ENCODE peak calls at places on chromosomes 5 and 9, in seven cellular contexts. M is fibroblast of lung, Z is H9, W is esophagus squamous epithelium, K is RWPE1, L is tibial artery, O is epithelial cell of esophagus. V is an unnamed sample.
A peak's percentile ranks its signal among the peaks of the same experiment; 100 is the strongest.

GRCh38 chr9:127395491-127396252 is 1.3 kb upstream of the SLC2A8 start:
- DNase-seq in L (no peak), W (no peak), K (no peak), O (no peak), M (peak; percentile 2), Z (no peak), V (no peak)

GRCh38 chr5:32760091-32760509 is 49.0 kb downstream of the NPR3 start:
- DNase-seq in K (peak; percentile 20), Z (no peak), W (no peak), M (peak; percentile 92), L (no peak), O (peak; percentile 77), V (no peak)

GRCh38 chr5:117652640-117653280 is 1078.1 kb upstream of the SEMA6A start:
- DNase-seq in W (no peak), L (no peak), Z (no peak), K (no peak), M (no peak), O (no peak), V (no peak)

GRCh38 chr5:175889910-175890684 is 18.7 kb downstream of the CPLX2 start:
- DNase-seq in Z (no peak), W (no peak), M (peak; percentile 10), O (no peak), L (no peak), K (no peak), V (no peak)

GRCh38 chr5:178145965-178146820 is 7.5 kb downstream of the NHP2 start:
- DNase-seq in M (peak; percentile 23), W (no peak), Z (peak; percentile 91), K (peak; percentile 88), O (peak; percentile 99), L (no peak), V (peak; percentile 82)

GRCh38 chr5:139746691-139747582 is 48.7 kb upstream of the PSD2 start:
- DNase-seq in O (no peak), M (peak; percentile 50), L (peak; percentile 39), Z (peak; percentile 60), W (no peak), K (no peak), V (peak; percentile 81)

GRCh38 chr9:122261469-122261881 is 3.2 kb downstream of the RBM18 start:
- DNase-seq in M (peak; percentile 42), K (peak; percentile 32), L (peak; percentile 67), O (peak; percentile 59), Z (no peak), W (no peak), V (no peak)

GRCh38 chr9:5843450-5844249 is 10.7 kb upstream of the ERMP1 start:
- DNase-seq in K (no peak), Z (no peak), M (peak; percentile 35), L (no peak), O (no peak), W (no peak), V (no peak)

GRCh38 chr5:178699854-178700253 is 30.6 kb downstream of the ZNF354A start:
- DNase-seq in O (no peak), M (no peak), W (no peak), K (no peak), Z (no peak), L (no peak), V (no peak)

GRCh38 chr5:60636001-60636400 is 64.0 kb downstream of the DEPDC1B start:
- DNase-seq in L (no peak), M (peak; percentile 21), K (no peak), W (no peak), Z (no peak), O (no peak), V (no peak)

GRCh38 chr9:132114102-132114707 is 34.5 kb upstream of the MED27 start:
- DNase-seq in L (peak; percentile 33), M (peak; percentile 57), W (no peak), Z (peak; percentile 82), K (peak; percentile 78), O (peak; percentile 71), V (peak; percentile 48)

GRCh38 chr9:97474373-97474925 is 27.0 kb upstream of the TMOD1 start:
- DNase-seq in L (no peak), Z (no peak), O (no peak), M (peak; percentile 19), K (no peak), W (no peak), V (no peak)

GRCh38 chr9:35708146-35708545 is 18.4 kb upstream of the TPM2 start:
- DNase-seq in L (no peak), O (no peak), Z (no peak), K (no peak), W (no peak), M (no peak), V (no peak)

GRCh38 chr5:150015415-150015814 is 14.9 kb downstream of the HMGXB3 start:
- DNase-seq in K (no peak), O (no peak), Z (no peak), M (no peak), W (no peak), L (no peak), V (no peak)

GRCh38 chr5:13658761-13659160 is 285.7 kb downstream of the DNAH5 start:
- DNase-seq in Z (no peak), O (peak; percentile 94), W (no peak), L (no peak), K (peak; percentile 63), M (peak; percentile 4), V (no peak)

GRCh38 chr9:96441798-96442445 is 8.0 kb upstream of the HABP4 start:
- DNase-seq in W (no peak), O (peak; percentile 60), K (no peak), L (no peak), M (no peak), Z (no peak), V (peak; percentile 47)

GRCh38 chr9:37953204-37953774 is 49.4 kb upstream of the SLC25A51 start:
- DNase-seq in K (no peak), L (no peak), M (no peak), Z (no peak), W (no peak), O (no peak), V (no peak)

GRCh38 chr5:110572709-110573108 is 153.8 kb downstream of the TMEM232 start:
- DNase-seq in L (no peak), K (no peak), W (no peak), Z (no peak), O (no peak), M (no peak), V (no peak)

GRCh38 chr5:107418071-107418470 is 252.7 kb downstream of the EFNA5 start:
- DNase-seq in K (no peak), M (no peak), W (no peak), L (no peak), O (no peak), Z (no peak), V (no peak)

GRCh38 chr9:101469026-101469425 is 33.5 kb upstream of the ALDOB start:
- DNase-seq in L (no peak), M (peak; percentile 12), K (no peak), O (no peak), W (no peak), Z (no peak), V (no peak)

GRCh38 chr5:52856564-52856963 is 68.8 kb downstream of the ITGA1 start:
- DNase-seq in L (no peak), O (peak; percentile 38), Z (no peak), W (no peak), K (no peak), M (peak; percentile 56), V (no peak)

GRCh38 chr5:127133071-127133470 is 59.8 kb upstream of the C5orf63 start:
- DNase-seq in M (no peak), K (no peak), Z (no peak), L (no peak), W (no peak), O (no peak), V (no peak)

GRCh38 chr5:5316333-5316732 is 106.1 kb upstream of the ICE1 start:
- DNase-seq in W (no peak), Z (no peak), M (peak; percentile 94), K (no peak), O (no peak), L (no peak), V (no peak)

GRCh38 chr5:125874057-125874456 is 549.2 kb upstream of the GRAMD2B start:
- DNase-seq in L (no peak), M (no peak), K (no peak), W (no peak), Z (no peak), O (no peak), V (no peak)

GRCh38 chr5:125870271-125870670 is 552.9 kb upstream of the GRAMD2B start:
- DNase-seq in W (no peak), L (no peak), O (no peak), M (peak; percentile 58), Z (no peak), K (no peak), V (no peak)

GRCh38 chr5:125874717-125875116 is 548.5 kb upstream of the GRAMD2B start:
- DNase-seq in W (no peak), M (no peak), K (no peak), L (no peak), Z (no peak), O (peak; percentile 44), V (no peak)
- TF ChIP-seq CTCF in W (no peak), M (no peak), K (no peak), L (no peak), Z (no peak), O (peak; percentile 22), V (no peak)

GRCh38 chr5:140802781-140803271 is 2.0 kb downstream of the PCDHA3 start:
- DNase-seq in L (no peak), W (no peak), M (no peak), O (no peak), Z (no peak), K (no peak), V (no peak)

GRCh38 chr5:140801494-140801841 is 611 bp downstream of the PCDHA3 start:
- DNase-seq in K (no peak), W (no peak), Z (no peak), M (no peak), O (no peak), L (no peak), V (no peak)

GRCh38 chr5:140796718-140797095 is 2.1 kb downstream of the PCDHA2 start:
- DNase-seq in Z (no peak), W (no peak), O (no peak), K (no peak), L (no peak), M (no peak), V (no peak)

GRCh38 chr5:140795259-140795641 is 598 bp downstream of the PCDHA2 start:
- DNase-seq in O (no peak), L (no peak), Z (peak; percentile 44), M (no peak), K (peak; percentile 17), W (no peak), V (no peak)

GRCh38 chr5:140800816-140801493 is at the start of gene PCDHA3:
- DNase-seq in W (no peak), K (no peak), O (peak; percentile 10), L (no peak), Z (no peak), M (peak; percentile 18), V (no peak)
- TF ChIP-seq CTCF in W (peak; percentile 8), K (no peak), O (no peak), L (peak; percentile 19), Z (peak; percentile 45), M (peak; percentile 26), V (no peak)

GRCh38 chr9:82606761-82607382 is 456.1 kb downstream of the RASEF start:
- DNase-seq in L (no peak), W (no peak), Z (peak; percentile 53), M (peak; percentile 62), O (peak; percentile 74), K (peak; percentile 72), V (peak; percentile 8)
- TF ChIP-seq CTCF in L (peak; percentile 57), W (peak; percentile 64), Z (peak; percentile 79), M (peak; percentile 68), O (peak; percentile 75), K (peak; percentile 60), V (peak; percentile 23)

DNA sequence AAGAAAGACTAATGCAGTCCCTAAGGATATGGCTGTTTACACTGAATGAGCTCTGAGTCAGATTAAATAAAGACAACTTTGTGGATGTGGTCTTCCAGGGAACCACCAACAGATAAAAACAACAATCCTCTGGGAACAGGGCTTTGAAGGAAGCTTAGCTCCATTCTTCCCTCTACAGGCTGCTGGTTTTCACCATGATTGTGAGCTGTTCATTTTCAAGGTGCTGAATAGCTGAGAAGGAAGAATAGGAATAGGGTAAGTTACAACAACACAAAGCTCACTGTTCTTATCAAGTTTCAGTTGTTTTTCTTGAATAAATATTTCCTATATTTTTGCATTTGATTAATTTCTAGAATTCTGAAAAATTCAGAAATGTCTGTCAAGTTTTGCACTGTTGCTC is 25.9 kb upstream of the PTAR1 start:
- DNase-seq in O (peak; percentile 36), W (no peak), Z (no peak), K (peak; percentile 15), L (no peak), M (peak; percentile 44), V (no peak)
- TF ChIP-seq CTCF in O (peak; percentile 33), W (no peak), Z (peak; percentile 35), K (no peak), L (no peak), M (peak; percentile 33), V (no peak)